ENCODE peak calls at places on chromosomes 2 and 18, in four cellular contexts. Y is IMR-90, W is K562, H is HepG2. E is an unnamed sample.

GRCh38 chr2:21970971-21971370 is 847.2 kb downstream of the TDRD15 start:
- DNase-seq in Y (no peak), W (no peak), H (no peak), E (no peak)

GRCh38 chr18:79136742-79137141 is 67.5 kb downstream of the ATP9B start:
- DNase-seq in H (no peak), W (no peak), Y (no peak), E (no peak)

GRCh38 chr2:191835539-191836350 is 11.1 kb downstream of the CAVIN2 start:
- DNase-seq in W (peak; percentile 70), H (no peak), Y (peak; percentile 61), E (no peak)

GRCh38 chr18:12657048-12657848 is 659 bp downstream of the SPIRE1 start:
- DNase-seq in Y (peak; percentile 48), W (peak; percentile 61), H (no peak), E (peak; percentile 13)

GRCh38 chr2:96260404-96261260 is 5.2 kb downstream of the TMEM127 start:
- DNase-seq in H (peak; percentile 100), W (peak; percentile 56), Y (peak; percentile 92), E (peak; percentile 86)

GRCh38 chr2:241855245-241855887 is 3.3 kb downstream of the PDCD1 start:
- DNase-seq in H (no peak), W (no peak), Y (no peak), E (no peak)

GRCh38 chr18:75211721-75212625 is 1.4 kb downstream of the TSHZ1 start:
- DNase-seq in Y (peak; percentile 19), W (peak; percentile 38), H (peak; percentile 9), E (no peak)

GRCh38 chr18:3526421-3527354 is 76.7 kb downstream of the TGIF1 start:
- DNase-seq in W (peak; percentile 79), Y (peak; percentile 85), H (peak; percentile 77), E (no peak)

GRCh38 chr18:46402396-46402795 is 254.6 kb downstream of the LOXHD1 start:
- DNase-seq in H (no peak), W (no peak), Y (peak; percentile 49), E (no peak)

GRCh38 chr2:146677280-146677679 is 1167.5 kb upstream of the ACVR2A start:
- DNase-seq in Y (peak; percentile 4), H (peak; percentile 6), W (no peak), E (peak; percentile 10)

DNA sequence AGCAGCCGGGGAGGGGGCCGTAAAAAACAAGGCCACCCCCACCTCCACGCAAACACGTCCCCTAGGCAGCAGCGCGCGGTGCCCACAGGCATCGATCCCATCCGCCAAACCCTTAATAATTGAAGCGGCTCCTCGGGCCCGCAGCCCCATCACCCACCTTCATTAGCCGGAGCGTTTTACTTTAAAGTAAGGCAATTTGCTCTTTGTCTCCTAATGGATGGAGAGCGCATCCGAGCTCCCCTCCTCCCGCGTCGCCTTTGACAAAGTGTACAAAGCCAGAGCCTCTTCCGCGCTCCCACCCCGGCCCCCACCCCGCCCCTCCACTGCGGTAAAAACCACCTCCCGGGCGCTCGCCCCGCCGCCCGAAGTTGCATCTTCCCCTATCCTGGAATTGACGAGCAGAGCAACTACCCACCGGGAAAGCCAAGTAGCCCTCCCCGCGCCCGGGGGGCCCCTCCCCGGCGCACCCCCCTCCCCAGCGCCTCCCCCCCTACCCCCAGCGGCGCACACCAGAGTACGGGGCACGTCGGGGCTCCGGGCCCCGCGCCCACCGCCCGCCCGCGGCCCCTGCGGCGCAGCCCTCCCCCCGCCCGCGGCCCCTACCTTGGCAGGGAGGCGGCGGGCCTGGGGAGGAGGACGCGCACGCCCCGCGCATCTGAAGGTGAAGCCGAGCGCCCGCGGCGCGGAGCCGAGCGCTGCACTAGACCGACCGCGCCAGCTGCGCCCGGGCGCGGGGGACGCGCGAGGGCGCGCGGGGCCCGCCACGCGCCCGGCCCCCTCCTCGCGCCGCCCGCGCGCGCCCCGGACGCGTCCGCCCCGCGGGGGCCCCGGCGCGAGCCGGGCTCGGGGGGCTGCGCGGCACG is at the start of gene ZNF516:
- DNase-seq in Y (peak; percentile 34), W (no peak), H (peak; percentile 25), E (peak; percentile 11)
- TF ChIP-seq MAFK in Y (no peak), W (no peak), H (no peak), E (no peak)

GRCh38 chr2:101843048-101843447 is 145.5 kb downstream of the MAP4K4 start:
- DNase-seq in H (no peak), Y (no peak), W (no peak), E (no peak)
- TF ChIP-seq MAFK in H (no peak), Y (no peak), W (no peak), E (no peak)

GRCh38 chr2:47155091-47155876 is at the start of gene STPG4:
- DNase-seq in W (no peak), Y (no peak), H (no peak), E (no peak)
- TF ChIP-seq MAFK in W (no peak), Y (no peak), H (no peak), E (no peak)

GRCh38 chr2:221103930-221104329 is 468.2 kb downstream of the EPHA4 start:
- DNase-seq in W (no peak), Y (no peak), H (no peak), E (no peak)

GRCh38 chr2:221106241-221106640 is 465.9 kb downstream of the EPHA4 start:
- DNase-seq in W (no peak), H (no peak), Y (no peak), E (no peak)

GRCh38 chr2:221100467-221101089 is 471.5 kb downstream of the EPHA4 start:
- DNase-seq in H (no peak), Y (no peak), W (no peak), E (no peak)

GRCh38 chr2:221104391-221104811 is 467.7 kb downstream of the EPHA4 start:
- DNase-seq in W (no peak), Y (peak; percentile 64), H (no peak), E (no peak)

GRCh38 chr2:221102896-221103688 is 469.0 kb downstream of the EPHA4 start:
- DNase-seq in W (no peak), Y (no peak), H (no peak), E (no peak)
- TF ChIP-seq MAFK in W (no peak), Y (no peak), H (no peak), E (no peak)

E was measured in A549.